ENCODE peak calls at places on chromosomes 1 and 21, in ten cellular contexts. T is astrocyte; L is CD4-positive, alpha-beta memory T cell; S is CD8-positive, alpha-beta memory T cell; Q is right lobe of liver; K is bronchial epithelial cell; R is GM23248; X is uterus; V is neural progenitor cell; P is fibroblast of lung. D is an unnamed sample.

GRCh38 chr1:240415532-240415931 is 196.4 kb downstream of the GREM2 start:
- DNase-seq in T (peak; percentile 27), K (peak; percentile 84), X (no peak), V (no peak), R (peak; percentile 42), Q (no peak), L (no peak), P (no peak), S (no peak), D (no peak)

GRCh38 chr1:9615316-9616063 is 26.8 kb downstream of the TMEM201 start:
- DNase-seq in P (peak; percentile 38), V (peak; percentile 70), Q (no peak), S (peak; percentile 22), R (peak; percentile 75), L (peak; percentile 42), K (peak; percentile 46), X (no peak), T (peak; percentile 9), D (no peak)

GRCh38 chr1:18564661-18565060 is 66.0 kb upstream of the PAX7 start:
- DNase-seq in S (no peak), R (no peak), L (no peak), P (no peak), T (no peak), Q (no peak), V (peak; percentile 45), K (no peak), X (no peak), D (no peak)

GRCh38 chr1:204340137-204340536 is 19.6 kb downstream of the PLEKHA6 start:
- DNase-seq in X (no peak), L (no peak), V (peak; percentile 79), Q (no peak), R (no peak), T (no peak), K (no peak), P (no peak), S (no peak), D (no peak)

GRCh38 chr1:181189691-181190361 is 101.3 kb downstream of the IER5 start:
- DNase-seq in X (peak; percentile 24), S (peak; percentile 57), T (no peak), R (peak; percentile 61), Q (peak; percentile 59), K (peak; percentile 22), V (peak; percentile 84), P (peak; percentile 47), L (peak; percentile 73), D (peak; percentile 59)

GRCh38 chr1:164781980-164782379 is 223.0 kb downstream of the PBX1 start:
- DNase-seq in V (no peak), T (no peak), P (no peak), S (no peak), X (no peak), L (no peak), K (no peak), Q (no peak), R (peak; percentile 31), D (peak; percentile 48)

GRCh38 chr21:42331660-42332059 is 16.5 kb upstream of the TFF3 start:
- DNase-seq in R (no peak), L (no peak), P (no peak), V (no peak), Q (no peak), S (no peak), T (no peak), K (no peak), X (no peak), D (no peak)

GRCh38 chr1:201705389-201705788 is 123.6 kb upstream of the IPO9 start:
- DNase-seq in Q (no peak), X (no peak), R (no peak), P (no peak), S (no peak), K (no peak), T (no peak), L (no peak), V (no peak), D (no peak)

GRCh38 chr1:160243767-160244166 is 18.6 kb downstream of the DCAF8 start:
- DNase-seq in S (no peak), Q (no peak), R (no peak), P (no peak), V (no peak), K (no peak), L (no peak), T (no peak), X (no peak), D (no peak)

GRCh38 chr1:160236806-160237205 is 25.5 kb downstream of the DCAF8 start:
- DNase-seq in R (no peak), X (no peak), L (no peak), K (no peak), P (no peak), V (no peak), S (no peak), Q (no peak), T (no peak), D (no peak)

GRCh38 chr1:160237558-160237957 is 24.8 kb downstream of the DCAF8 start:
- DNase-seq in X (no peak), R (no peak), L (no peak), V (no peak), P (no peak), T (no peak), S (no peak), K (no peak), Q (no peak), D (no peak)

GRCh38 chr1:160239582-160240299 is 22.6 kb downstream of the DCAF8 start:
- DNase-seq in L (no peak), R (no peak), Q (peak; percentile 68), P (no peak), S (no peak), T (no peak), X (no peak), V (no peak), K (no peak), D (no peak)

GRCh38 chr1:160238408-160238807 is 23.9 kb downstream of the DCAF8 start:
- DNase-seq in R (no peak), T (no peak), V (no peak), X (no peak), S (no peak), K (no peak), Q (peak; percentile 90), P (no peak), L (no peak), D (peak; percentile 79)
- H3K36me3 ChIP-seq in R (peaks cover 45% of the 10 kb centered on the region), T (peaks cover 38% of the 10 kb centered on the region), V (peaks cover 26% of the 10 kb centered on the region), X (no peaks in the 10 kb centered on the region), S (peaks cover 56% of the 10 kb centered on the region), K (peaks cover 22% of the 10 kb centered on the region), Q (peaks cover 5% of the 10 kb centered on the region), P (peaks cover 10% of the 10 kb centered on the region), L (peaks cover 53% of the 10 kb centered on the region), D (peaks cover 76% of the 10 kb centered on the region)

DNA sequence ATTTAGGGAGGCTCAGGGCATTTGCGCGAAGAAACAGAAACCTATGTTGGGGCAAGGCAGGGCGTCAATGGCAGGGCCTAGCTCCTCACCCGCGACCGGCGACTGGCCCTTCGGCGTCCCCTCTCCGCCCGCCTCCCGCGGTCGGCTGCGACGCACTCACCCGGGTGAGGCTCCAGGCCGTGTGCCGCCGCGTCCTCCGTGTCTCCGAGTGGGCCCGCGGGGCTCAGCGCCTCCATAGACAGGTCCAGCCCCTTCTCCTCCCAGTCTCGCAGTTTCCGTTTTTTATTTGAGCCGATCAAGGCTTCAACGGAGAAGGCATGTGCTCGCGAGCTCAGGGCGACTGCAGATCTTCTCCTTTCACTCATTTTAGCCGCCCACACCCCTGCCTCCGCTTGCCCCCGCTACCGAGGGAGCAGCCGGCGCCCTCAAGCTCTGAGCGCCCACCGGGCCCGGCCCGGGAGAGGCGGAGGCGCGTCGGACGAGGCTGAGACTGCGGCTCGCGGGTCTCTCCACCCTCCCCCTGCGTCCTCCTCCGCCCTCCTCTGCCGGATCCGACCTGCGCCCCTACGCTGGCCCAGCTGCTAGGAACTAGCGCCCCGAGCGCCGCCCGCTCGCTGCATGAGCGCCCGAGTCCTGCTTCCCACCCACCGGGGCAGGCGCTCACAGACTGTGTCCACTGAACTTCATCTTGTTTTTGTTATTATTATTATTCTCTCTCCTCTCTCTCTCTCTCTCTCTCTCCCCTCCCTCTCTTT is 535 bp downstream of the TBX15 start:
- DNase-seq in T (no peak), Q (no peak), K (no peak), L (no peak), R (peak; percentile 82), S (no peak), X (no peak), V (peak; percentile 82), P (no peak), D (no peak)
- H3K36me3 ChIP-seq in T (no peaks in the 10 kb centered on the region), Q (no peaks in the 10 kb centered on the region), K (no peaks in the 10 kb centered on the region), L (no peaks in the 10 kb centered on the region), R (no peaks in the 10 kb centered on the region), S (no peaks in the 10 kb centered on the region), X (no peaks in the 10 kb centered on the region), V (no peaks in the 10 kb centered on the region), P (no peaks in the 10 kb centered on the region), D (no peaks in the 10 kb centered on the region)

GRCh38 chr21:46211376-46211775 is 17.2 kb downstream of the LSS start:
- DNase-seq in P (no peak), S (no peak), R (no peak), Q (peak; percentile 31), X (peak; percentile 8), K (no peak), V (no peak), T (no peak), L (no peak), D (no peak)

GRCh38 chr21:46211786-46212720 is 16.5 kb downstream of the LSS start:
- DNase-seq in R (peak; percentile 59), K (peak; percentile 44), S (no peak), X (peak; percentile 10), P (no peak), Q (peak; percentile 40), T (no peak), L (no peak), V (no peak), D (no peak)

GRCh38 chr21:46214478-46215340 is 13.9 kb downstream of the LSS start:
- DNase-seq in Q (peak; percentile 32), T (no peak), V (no peak), K (no peak), S (no peak), R (no peak), L (no peak), P (no peak), X (no peak), D (no peak)

GRCh38 chr21:46213620-46214286 is 14.8 kb downstream of the LSS start:
- DNase-seq in V (no peak), S (no peak), X (no peak), Q (peak; percentile 32), K (no peak), R (no peak), P (no peak), T (no peak), L (no peak), D (peak; percentile 5)

GRCh38 chr21:46212721-46213484 is 15.7 kb downstream of the LSS start:
- DNase-seq in K (no peak), S (no peak), Q (peak; percentile 33), R (no peak), T (no peak), P (no peak), X (no peak), V (no peak), L (no peak), D (no peak)
- H3K36me3 ChIP-seq in K (peaks cover 31% of the 10 kb centered on the region), S (no peaks in the 10 kb centered on the region), Q (no peaks in the 10 kb centered on the region), R (no peaks in the 10 kb centered on the region), T (no peaks in the 10 kb centered on the region), P (peaks cover 47% of the 10 kb centered on the region), X (no peaks in the 10 kb centered on the region), V (no peaks in the 10 kb centered on the region), L (no peaks in the 10 kb centered on the region), D (no peaks in the 10 kb centered on the region)

DNA sequence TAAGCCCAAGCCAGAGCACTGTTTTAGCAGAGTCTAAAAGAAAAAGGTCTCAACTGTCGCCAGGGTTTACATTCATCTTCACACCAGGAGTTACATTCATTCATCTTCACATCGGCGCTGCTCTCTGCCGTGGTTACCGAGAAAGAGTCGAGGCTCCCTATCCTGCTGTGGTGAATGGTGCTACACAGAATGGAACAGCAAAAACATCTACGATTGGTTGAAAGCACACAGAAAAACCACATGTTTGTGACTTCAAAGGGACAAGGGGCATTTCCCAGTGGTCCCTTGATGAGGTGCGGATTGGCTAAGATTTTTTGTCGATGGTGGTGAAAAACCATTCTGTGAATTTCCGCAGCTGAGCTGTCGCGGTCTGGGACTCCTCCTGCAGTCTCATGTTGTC is 231.1 kb downstream of the SIPA1L2 start:
- DNase-seq in Q (no peak), P (no peak), R (no peak), L (peak; percentile 12), V (no peak), S (no peak), X (no peak), K (no peak), T (no peak), D (no peak)
- H3K36me3 ChIP-seq in Q (no peaks in the 10 kb centered on the region), P (no peaks in the 10 kb centered on the region), R (no peaks in the 10 kb centered on the region), L (no peaks in the 10 kb centered on the region), V (peaks cover 11% of the 10 kb centered on the region), S (no peaks in the 10 kb centered on the region), X (no peaks in the 10 kb centered on the region), K (no peaks in the 10 kb centered on the region), T (no peaks in the 10 kb centered on the region), D (no peaks in the 10 kb centered on the region)

D was measured in adrenal gland.